ENCODE peak calls at places on chromosomes 5 and 9, in nine cellular contexts. One of them, this sample, is unnamed.
A peak's percentile ranks its signal among the peaks of the same experiment; 100 is the strongest.

GRCh38 chr5:140051950-140052349 is 8.9 kb upstream of the NRG2 start:
- DNase-seq in hepatocyte: no peak
- DNase-seq in sigmoid colon: no peak
- DNase-seq in H9: no peak
- DNase-seq in cardiac fibroblast: no peak
- DNase-seq in neural progenitor cell: no peak
- DNase-seq in fibroblast of lung: no peak
- DNase-seq in upper lobe of left lung: no peak
- DNase-seq in GM12864: no peak
- DNase-seq in this sample: no peak

GRCh38 chr9:37412431-37413151 is 9.9 kb upstream of the GRHPR start:
- DNase-seq in hepatocyte: no peak
- DNase-seq in sigmoid colon: no peak
- DNase-seq in neural progenitor cell: peak; percentile 58
- DNase-seq in cardiac fibroblast: peak; percentile 51
- DNase-seq in H9: peak; percentile 63
- DNase-seq in fibroblast of lung: peak; percentile 47
- DNase-seq in GM12864: no peak
- DNase-seq in upper lobe of left lung: no peak
- DNase-seq in this sample: no peak

GRCh38 chr5:40909233-40909632 is at the start of gene C7:
- DNase-seq in GM12864: no peak
- DNase-seq in H9: no peak
- DNase-seq in neural progenitor cell: no peak
- DNase-seq in cardiac fibroblast: peak; percentile 93
- DNase-seq in upper lobe of left lung: no peak
- DNase-seq in sigmoid colon: no peak
- DNase-seq in hepatocyte: no peak
- DNase-seq in fibroblast of lung: no peak
- DNase-seq in this sample: no peak

GRCh38 chr5:164013077-164013670 is 507.8 kb downstream of the MAT2B start:
- DNase-seq in upper lobe of left lung: no peak
- DNase-seq in hepatocyte: peak; percentile 80
- DNase-seq in fibroblast of lung: peak; percentile 63
- DNase-seq in neural progenitor cell: peak; percentile 81
- DNase-seq in cardiac fibroblast: peak; percentile 88
- DNase-seq in H9: peak; percentile 43
- DNase-seq in sigmoid colon: peak; percentile 69
- DNase-seq in GM12864: peak; percentile 19
- DNase-seq in this sample: peak; percentile 22

GRCh38 chr9:99466787-99467186 is 244.7 kb downstream of the SEC61B start:
- DNase-seq in sigmoid colon: no peak
- DNase-seq in upper lobe of left lung: no peak
- DNase-seq in GM12864: no peak
- DNase-seq in hepatocyte: no peak
- DNase-seq in H9: no peak
- DNase-seq in neural progenitor cell: no peak
- DNase-seq in fibroblast of lung: no peak
- DNase-seq in cardiac fibroblast: no peak
- DNase-seq in this sample: no peak

GRCh38 chr5:135979510-135979909 is 24.7 kb upstream of the LECT2 start:
- DNase-seq in hepatocyte: no peak
- DNase-seq in GM12864: no peak
- DNase-seq in neural progenitor cell: no peak
- DNase-seq in sigmoid colon: no peak
- DNase-seq in fibroblast of lung: peak; percentile 82
- DNase-seq in cardiac fibroblast: peak; percentile 69
- DNase-seq in upper lobe of left lung: no peak
- DNase-seq in H9: no peak
- DNase-seq in this sample: no peak

GRCh38 chr9:11199335-11199734 is 586.5 kb upstream of the PTPRD start:
- DNase-seq in fibroblast of lung: no peak
- DNase-seq in hepatocyte: no peak
- DNase-seq in upper lobe of left lung: no peak
- DNase-seq in cardiac fibroblast: no peak
- DNase-seq in GM12864: no peak
- DNase-seq in H9: peak; percentile 48
- DNase-seq in sigmoid colon: no peak
- DNase-seq in neural progenitor cell: peak; percentile 60
- DNase-seq in this sample: no peak

GRCh38 chr5:69230181-69230580 is 4.5 kb upstream of the CDK7 start:
- DNase-seq in GM12864: no peak
- DNase-seq in hepatocyte: no peak
- DNase-seq in fibroblast of lung: no peak
- DNase-seq in cardiac fibroblast: no peak
- DNase-seq in H9: no peak
- DNase-seq in sigmoid colon: no peak
- DNase-seq in neural progenitor cell: no peak
- DNase-seq in upper lobe of left lung: no peak
- DNase-seq in this sample: no peak

GRCh38 chr9:6852243-6852963 is 94.6 kb downstream of the KDM4C start:
- DNase-seq in hepatocyte: no peak
- DNase-seq in upper lobe of left lung: no peak
- DNase-seq in neural progenitor cell: no peak
- DNase-seq in GM12864: no peak
- DNase-seq in H9: no peak
- DNase-seq in sigmoid colon: no peak
- DNase-seq in cardiac fibroblast: peak; percentile 50
- DNase-seq in fibroblast of lung: peak; percentile 67
- DNase-seq in this sample: no peak

GRCh38 chr5:59358497-59358896 is 535.0 kb downstream of the PDE4D start:
- DNase-seq in upper lobe of left lung: no peak
- DNase-seq in GM12864: no peak
- DNase-seq in cardiac fibroblast: peak; percentile 85
- DNase-seq in fibroblast of lung: peak; percentile 59
- DNase-seq in H9: peak; percentile 35
- DNase-seq in hepatocyte: peak; percentile 58
- DNase-seq in neural progenitor cell: peak; percentile 43
- DNase-seq in sigmoid colon: peak; percentile 69
- DNase-seq in this sample: no peak

GRCh38 chr5:135477594-135477993 is 25.4 kb upstream of the TIFAB start:
- DNase-seq in H9: no peak
- DNase-seq in neural progenitor cell: peak; percentile 43
- DNase-seq in GM12864: no peak
- DNase-seq in hepatocyte: no peak
- DNase-seq in sigmoid colon: peak; percentile 35
- DNase-seq in fibroblast of lung: no peak
- DNase-seq in cardiac fibroblast: no peak
- DNase-seq in upper lobe of left lung: no peak
- DNase-seq in this sample: no peak

GRCh38 chr9:130701059-130702022 is 7.8 kb downstream of the EXOSC2 start:
- DNase-seq in GM12864: no peak
- DNase-seq in hepatocyte: peak; percentile 91
- DNase-seq in upper lobe of left lung: no peak
- DNase-seq in neural progenitor cell: peak; percentile 94
- DNase-seq in fibroblast of lung: peak; percentile 73
- DNase-seq in cardiac fibroblast: peak; percentile 93
- DNase-seq in sigmoid colon: peak; percentile 88
- DNase-seq in H9: peak; percentile 82
- DNase-seq in this sample: peak; percentile 89

GRCh38 chr5:157108961-157109360 is at the start of gene HAVCR2:
- DNase-seq in upper lobe of left lung: no peak
- DNase-seq in fibroblast of lung: no peak
- DNase-seq in H9: no peak
- DNase-seq in GM12864: peak; percentile 69
- DNase-seq in neural progenitor cell: no peak
- DNase-seq in hepatocyte: no peak
- DNase-seq in cardiac fibroblast: no peak
- DNase-seq in sigmoid colon: no peak
- DNase-seq in this sample: no peak

GRCh38 chr9:135443811-135444470 is 35.6 kb upstream of the PPP1R26 start:
- DNase-seq in hepatocyte: no peak
- DNase-seq in H9: no peak
- DNase-seq in upper lobe of left lung: no peak
- DNase-seq in neural progenitor cell: peak; percentile 42
- DNase-seq in fibroblast of lung: no peak
- DNase-seq in sigmoid colon: no peak
- DNase-seq in GM12864: no peak
- DNase-seq in cardiac fibroblast: no peak
- DNase-seq in this sample: no peak

GRCh38 chr9:34454571-34455065 is 3.8 kb downstream of the FAM219A start:
- DNase-seq in fibroblast of lung: peak; percentile 40
- DNase-seq in GM12864: no peak
- DNase-seq in hepatocyte: no peak
- DNase-seq in neural progenitor cell: no peak
- DNase-seq in upper lobe of left lung: no peak
- DNase-seq in sigmoid colon: no peak
- DNase-seq in H9: no peak
- DNase-seq in cardiac fibroblast: peak; percentile 46
- DNase-seq in this sample: no peak

GRCh38 chr9:117306032-117306431 is 108.8 kb downstream of the ASTN2 start:
- DNase-seq in H9: no peak
- DNase-seq in upper lobe of left lung: no peak
- DNase-seq in sigmoid colon: no peak
- DNase-seq in GM12864: no peak
- DNase-seq in neural progenitor cell: no peak
- DNase-seq in cardiac fibroblast: no peak
- DNase-seq in hepatocyte: no peak
- DNase-seq in fibroblast of lung: no peak
- DNase-seq in this sample: no peak

GRCh38 chr5:79416499-79416898 is 97.4 kb downstream of the HOMER1 start:
- DNase-seq in GM12864: peak; percentile 38
- DNase-seq in H9: no peak
- DNase-seq in upper lobe of left lung: no peak
- DNase-seq in neural progenitor cell: peak; percentile 54
- DNase-seq in hepatocyte: no peak
- DNase-seq in cardiac fibroblast: peak; percentile 7
- DNase-seq in sigmoid colon: peak; percentile 66
- DNase-seq in fibroblast of lung: no peak
- DNase-seq in this sample: no peak

GRCh38 chr5:141488591-141489478 is at the start of gene PCDHGC5:
- DNase-seq in neural progenitor cell: no peak
- DNase-seq in sigmoid colon: no peak
- DNase-seq in hepatocyte: no peak
- DNase-seq in cardiac fibroblast: peak; percentile 60
- DNase-seq in upper lobe of left lung: no peak
- DNase-seq in fibroblast of lung: peak; percentile 87
- DNase-seq in GM12864: no peak
- DNase-seq in H9: no peak
- DNase-seq in this sample: no peak

DNA sequence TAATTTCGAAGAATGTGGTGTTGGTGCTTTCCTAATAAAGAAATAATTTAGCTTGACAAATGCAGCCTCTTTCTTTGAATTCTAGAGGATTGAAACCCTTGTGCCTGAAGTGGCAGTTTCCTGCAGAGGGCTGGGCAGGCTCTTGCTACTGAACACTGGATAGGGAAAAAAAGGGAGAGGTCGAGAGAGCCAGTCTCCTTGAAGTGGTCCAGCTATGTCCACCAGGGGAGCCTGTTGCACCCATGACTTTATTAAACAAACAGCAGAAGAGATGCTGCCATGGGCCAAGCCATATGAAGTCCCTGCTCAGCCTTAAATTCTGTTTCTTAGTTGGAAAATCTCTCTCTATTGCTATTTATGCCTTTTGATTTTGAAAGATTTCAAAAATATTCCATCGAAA is 178.4 kb downstream of the SMARCA2 start:
- DNase-seq in cardiac fibroblast: no peak
- DNase-seq in hepatocyte: no peak
- DNase-seq in fibroblast of lung: no peak
- DNase-seq in neural progenitor cell: no peak
- DNase-seq in H9: no peak
- DNase-seq in upper lobe of left lung: no peak
- DNase-seq in sigmoid colon: no peak
- DNase-seq in GM12864: no peak
- DNase-seq in this sample: no peak
- TF ChIP-seq CTCF in cardiac fibroblast: no peak
- TF ChIP-seq CTCF in hepatocyte: no peak
- TF ChIP-seq CTCF in fibroblast of lung: no peak
- TF ChIP-seq CTCF in neural progenitor cell: peak; percentile 16
- TF ChIP-seq CTCF in H9: peak; percentile 43
- TF ChIP-seq CTCF in upper lobe of left lung: no peak
- TF ChIP-seq CTCF in sigmoid colon: no peak
- TF ChIP-seq CTCF in GM12864: no peak
- TF ChIP-seq CTCF in this sample: no peak

GRCh38 chr5:178793156-178793555 is 62.7 kb upstream of the ZNF354A start:
- DNase-seq in hepatocyte: peak; percentile 39
- DNase-seq in cardiac fibroblast: no peak
- DNase-seq in sigmoid colon: peak; percentile 43
- DNase-seq in GM12864: no peak
- DNase-seq in fibroblast of lung: no peak
- DNase-seq in H9: peak; percentile 90
- DNase-seq in neural progenitor cell: peak; percentile 70
- DNase-seq in upper lobe of left lung: no peak
- DNase-seq in this sample: no peak
- TF ChIP-seq CTCF in hepatocyte: peak; percentile 30
- TF ChIP-seq CTCF in cardiac fibroblast: no peak
- TF ChIP-seq CTCF in sigmoid colon: no peak
- TF ChIP-seq CTCF in GM12864: peak; percentile 27
- TF ChIP-seq CTCF in fibroblast of lung: no peak
- TF ChIP-seq CTCF in H9: peak; percentile 80
- TF ChIP-seq CTCF in neural progenitor cell: peak; percentile 65
- TF ChIP-seq CTCF in upper lobe of left lung: no peak
- TF ChIP-seq CTCF in this sample: no peak

GRCh38 chr9:113645972-113646241 is 182.4 kb downstream of the RGS3 start:
- DNase-seq in H9: peak; percentile 12
- DNase-seq in neural progenitor cell: no peak
- DNase-seq in upper lobe of left lung: no peak
- DNase-seq in sigmoid colon: peak; percentile 40
- DNase-seq in fibroblast of lung: no peak
- DNase-seq in hepatocyte: no peak
- DNase-seq in cardiac fibroblast: no peak
- DNase-seq in GM12864: no peak
- DNase-seq in this sample: no peak
- TF ChIP-seq CTCF in H9: no peak
- TF ChIP-seq CTCF in neural progenitor cell: no peak
- TF ChIP-seq CTCF in upper lobe of left lung: no peak
- TF ChIP-seq CTCF in sigmoid colon: no peak
- TF ChIP-seq CTCF in fibroblast of lung: no peak
- TF ChIP-seq CTCF in hepatocyte: no peak
- TF ChIP-seq CTCF in cardiac fibroblast: no peak
- TF ChIP-seq CTCF in GM12864: no peak
- TF ChIP-seq CTCF in this sample: no peak

GRCh38 chr9:86795861-86796497 is 151.3 kb downstream of the GAS1 start:
- DNase-seq in upper lobe of left lung: no peak
- DNase-seq in sigmoid colon: peak; percentile 90
- DNase-seq in GM12864: no peak
- DNase-seq in cardiac fibroblast: peak; percentile 98
- DNase-seq in hepatocyte: peak; percentile 37
- DNase-seq in fibroblast of lung: peak; percentile 69
- DNase-seq in neural progenitor cell: peak; percentile 48
- DNase-seq in H9: no peak
- DNase-seq in this sample: no peak
- TF ChIP-seq CTCF in upper lobe of left lung: no peak
- TF ChIP-seq CTCF in sigmoid colon: peak; percentile 34
- TF ChIP-seq CTCF in GM12864: no peak
- TF ChIP-seq CTCF in cardiac fibroblast: peak; percentile 14
- TF ChIP-seq CTCF in hepatocyte: no peak
- TF ChIP-seq CTCF in fibroblast of lung: peak; percentile 59
- TF ChIP-seq CTCF in neural progenitor cell: no peak
- TF ChIP-seq CTCF in H9: no peak
- TF ChIP-seq CTCF in this sample: no peak

GRCh38 chr5:127909078-127909477 is 174.5 kb upstream of the SLC12A2 start:
- DNase-seq in cardiac fibroblast: peak; percentile 75
- DNase-seq in hepatocyte: peak; percentile 27
- DNase-seq in GM12864: peak; percentile 33
- DNase-seq in neural progenitor cell: peak; percentile 51
- DNase-seq in H9: peak; percentile 59
- DNase-seq in upper lobe of left lung: no peak
- DNase-seq in sigmoid colon: no peak
- DNase-seq in fibroblast of lung: peak; percentile 46
- DNase-seq in this sample: no peak
- TF ChIP-seq CTCF in cardiac fibroblast: peak; percentile 79
- TF ChIP-seq CTCF in hepatocyte: peak; percentile 46
- TF ChIP-seq CTCF in GM12864: peak; percentile 74
- TF ChIP-seq CTCF in neural progenitor cell: peak; percentile 64
- TF ChIP-seq CTCF in H9: peak; percentile 79
- TF ChIP-seq CTCF in upper lobe of left lung: peak; percentile 18
- TF ChIP-seq CTCF in sigmoid colon: no peak
- TF ChIP-seq CTCF in fibroblast of lung: peak; percentile 71
- TF ChIP-seq CTCF in this sample: no peak